ENCODE peak calls at places on chromosomes 12 and 14, in eight cellular contexts. P is SK-N-SH, A is transverse colon, L is tibial nerve, V is A549, U is suprapubic skin, H is ovary, O is K562. G is an unnamed sample.

GRCh38 chr12:82207556-82207955 is 150.6 kb downstream of the CCDC59 start:
- DNase-seq in P (no peak), A (no peak), L (no peak), V (no peak), U (no peak), H (no peak), O (no peak), G (no peak)

GRCh38 chr12:64633940-64634337 is 23.6 kb downstream of the RASSF3 start:
- DNase-seq in P (no peak), A (peak), L (no peak), V (peak), U (no peak), H (peak), O (peak), G (peak)

GRCh38 chr12:22410497-22410896 is 76.0 kb upstream of the ST8SIA1 start:
- DNase-seq in P (no peak), A (no peak), L (no peak), V (no peak), U (no peak), H (no peak), O (no peak), G (no peak)

GRCh38 chr12:122194804-122195203 is 8.7 kb upstream of the B3GNT4 start:
- DNase-seq in P (no peak), A (no peak), L (no peak), V (no peak), U (no peak), H (no peak), O (no peak), G (no peak)

GRCh38 chr14:23209651-23210423 is 26.4 kb upstream of the SLC7A8 start:
- DNase-seq in P (no peak), A (no peak), L (no peak), V (no peak), U (no peak), H (no peak), O (no peak), G (no peak)

GRCh38 chr12:127273621-127274020 is 993.3 kb upstream of the TMEM132C start:
- DNase-seq in P (no peak), A (no peak), L (no peak), V (no peak), U (no peak), H (no peak), O (no peak), G (no peak)

GRCh38 chr12:98814254-98814653 is 169.2 kb downstream of the APAF1 start:
- DNase-seq in P (no peak), A (no peak), L (no peak), V (no peak), U (no peak), H (no peak), O (no peak), G (no peak)

GRCh38 chr12:24719293-24719721 is 229.6 kb downstream of the BCAT1 start:
- DNase-seq in P (no peak), A (no peak), L (no peak), V (no peak), U (no peak), H (no peak), O (no peak), G (no peak)

GRCh38 chr12:85275359-85275758 is 4.7 kb upstream of the ALX1 start:
- DNase-seq in P (no peak), A (no peak), L (no peak), V (no peak), U (no peak), H (no peak), O (no peak), G (no peak)

GRCh38 chr12:11862794-11863193 is 207.9 kb upstream of the BCL2L14 start:
- DNase-seq in P (no peak), A (no peak), L (no peak), V (no peak), U (no peak), H (no peak), O (no peak), G (no peak)

GRCh38 chr12:127881371-127882140 is 385.4 kb upstream of the TMEM132C start:
- DNase-seq in P (no peak), A (no peak), L (no peak), V (no peak), U (no peak), H (no peak), O (no peak), G (no peak)

GRCh38 chr12:62347922-62348650 is 87.9 kb downstream of the USP15 start:
- DNase-seq in P (no peak), A (no peak), L (no peak), V (no peak), U (no peak), H (no peak), O (no peak), G (no peak)

GRCh38 chr12:83472772-83473171 is 786.1 kb downstream of the TMTC2 start:
- DNase-seq in P (no peak), A (no peak), L (no peak), V (no peak), U (no peak), H (no peak), O (no peak), G (no peak)

GRCh38 chr12:90112668-90113067 is 404.0 kb upstream of the ATP2B1 start:
- DNase-seq in P (no peak), A (no peak), L (no peak), V (no peak), U (no peak), H (no peak), O (no peak), G (no peak)

GRCh38 chr12:65875635-65876034 is 51.4 kb downstream of the HMGA2 start:
- DNase-seq in P (no peak), A (no peak), L (no peak), V (no peak), U (no peak), H (peak), O (no peak), G (no peak)

GRCh38 chr14:53055003-53055402 is 98.1 kb downstream of the DDHD1 start:
- DNase-seq in P (peak), A (no peak), L (no peak), V (peak), U (no peak), H (no peak), O (peak), G (no peak)

GRCh38 chr12:62606654-62607053 is 140.0 kb downstream of the MON2 start:
- DNase-seq in P (no peak), A (no peak), L (no peak), V (no peak), U (no peak), H (no peak), O (no peak), G (no peak)

GRCh38 chr12:131114331-131114730 is 160.6 kb downstream of the ADGRD1 start:
- DNase-seq in P (peak), A (no peak), L (no peak), V (no peak), U (peak), H (no peak), O (no peak), G (no peak)

GRCh38 chr14:96039633-96040311 is 610 bp downstream of the C14orf132 start:
- DNase-seq in P (peak), A (no peak), L (no peak), V (peak), U (no peak), H (no peak), O (no peak), G (no peak)

GRCh38 chr12:90102957-90103652 is 394.5 kb upstream of the ATP2B1 start:
- DNase-seq in P (peak), A (peak), L (no peak), V (peak), U (no peak), H (no peak), O (peak), G (no peak)

GRCh38 chr14:77290705-77291104 is 19.7 kb upstream of the NGB start:
- DNase-seq in P (no peak), A (no peak), L (no peak), V (no peak), U (no peak), H (no peak), O (no peak), G (no peak)

GRCh38 chr12:130916251-130916911 is 37.3 kb upstream of the ADGRD1 start:
- DNase-seq in P (peak), A (peak), L (peak), V (peak), U (peak), H (peak), O (peak), G (peak)

GRCh38 chr14:30292591-30292990 is 266.4 kb upstream of the G2E3 start:
- DNase-seq in P (no peak), A (no peak), L (no peak), V (no peak), U (no peak), H (no peak), O (no peak), G (no peak)
- TF ChIP-seq EP300 in P (no peak), A (no peak), L (no peak), V (no peak), U (no peak), H (no peak), O (no peak), G (no peak)

DNA sequence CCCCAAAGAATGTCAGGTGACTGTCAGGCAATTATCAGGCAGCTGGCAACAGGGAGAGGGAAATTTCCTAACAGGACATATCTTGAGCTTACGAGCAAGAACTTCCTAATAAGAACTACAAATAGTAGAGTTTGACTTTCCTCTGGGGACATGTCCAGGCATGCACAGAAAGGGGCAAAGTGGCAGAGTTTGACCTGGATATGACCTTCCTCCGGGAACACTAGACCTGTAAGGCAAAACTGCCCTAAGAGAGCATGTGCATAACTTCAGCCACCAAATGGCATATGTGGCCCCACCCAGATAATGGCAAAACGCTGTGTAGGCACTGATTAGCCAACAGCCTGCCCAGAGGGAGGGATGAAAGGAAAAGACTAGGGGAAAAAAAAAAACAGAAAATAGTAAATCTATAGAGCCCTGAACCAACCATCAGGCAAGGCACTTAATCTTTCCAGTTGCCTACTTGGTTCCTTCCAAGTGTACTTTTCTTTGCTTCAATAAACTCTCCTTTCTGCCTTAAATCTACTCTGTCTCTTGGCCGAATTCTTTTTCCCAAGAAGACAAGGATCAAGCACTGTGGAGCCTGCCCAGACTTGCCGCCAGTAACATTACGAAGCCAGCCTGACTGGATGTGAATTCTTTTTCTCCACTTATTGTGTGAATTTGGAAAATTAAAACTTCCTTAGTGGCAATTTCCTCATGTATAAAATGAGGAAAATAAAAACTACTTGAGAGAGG is 164.1 kb downstream of the SPTSSA start:
- DNase-seq in P (no peak), A (no peak), L (no peak), V (no peak), U (no peak), H (no peak), O (no peak), G (no peak)
- TF ChIP-seq EP300 in P (no peak), A (no peak), L (no peak), V (no peak), U (no peak), H (no peak), O (no peak), G (no peak)

GRCh38 chr12:58540480-58541299 is 379.6 kb downstream of the LRIG3 start:
- DNase-seq in P (peak), A (peak), L (peak), V (peak), U (peak), H (peak), O (peak), G (peak)
- TF ChIP-seq EP300 in P (no peak), A (no peak), L (no peak), V (no peak), U (no peak), H (no peak), O (no peak), G (no peak)

GRCh38 chr12:106764738-106765137 is 9.7 kb upstream of the RIC8B start:
- DNase-seq in P (no peak), A (no peak), L (no peak), V (no peak), U (no peak), H (peak), O (no peak), G (no peak)
- TF ChIP-seq EP300 in P (no peak), A (no peak), L (no peak), V (no peak), U (no peak), H (no peak), O (no peak), G (no peak)

DNA sequence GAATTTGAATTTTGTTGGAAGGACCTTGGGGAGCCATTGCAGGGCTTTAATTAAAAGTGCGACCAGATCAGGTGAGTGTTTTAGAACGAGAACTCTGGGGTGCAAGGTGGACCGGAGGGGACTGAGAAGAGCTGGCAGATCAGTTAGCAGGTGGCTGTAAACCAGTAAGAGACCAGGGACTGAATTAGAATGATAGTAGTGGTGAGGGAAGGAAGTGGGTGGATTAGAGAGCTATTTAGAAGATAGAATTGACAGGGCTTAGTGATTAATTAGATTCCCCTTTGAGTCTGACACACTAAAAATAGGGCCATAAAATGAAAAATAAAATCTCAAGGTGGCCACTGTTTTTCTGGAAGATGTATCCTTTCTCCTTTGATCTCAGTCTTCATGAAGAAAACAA is 44.8 kb downstream of the PLXNC1 start:
- DNase-seq in P (no peak), A (no peak), L (no peak), V (no peak), U (no peak), H (no peak), O (no peak), G (no peak)
- TF ChIP-seq EP300 in P (no peak), A (no peak), L (no peak), V (no peak), U (no peak), H (no peak), O (no peak), G (no peak)

GRCh38 chr14:73717998-73718741 is 4.0 kb upstream of the PNMA1 start:
- DNase-seq in P (peak), A (peak), L (no peak), V (no peak), U (no peak), H (no peak), O (no peak), G (no peak)
- TF ChIP-seq EP300 in P (no peak), A (no peak), L (no peak), V (no peak), U (no peak), H (no peak), O (no peak), G (no peak)

DNA sequence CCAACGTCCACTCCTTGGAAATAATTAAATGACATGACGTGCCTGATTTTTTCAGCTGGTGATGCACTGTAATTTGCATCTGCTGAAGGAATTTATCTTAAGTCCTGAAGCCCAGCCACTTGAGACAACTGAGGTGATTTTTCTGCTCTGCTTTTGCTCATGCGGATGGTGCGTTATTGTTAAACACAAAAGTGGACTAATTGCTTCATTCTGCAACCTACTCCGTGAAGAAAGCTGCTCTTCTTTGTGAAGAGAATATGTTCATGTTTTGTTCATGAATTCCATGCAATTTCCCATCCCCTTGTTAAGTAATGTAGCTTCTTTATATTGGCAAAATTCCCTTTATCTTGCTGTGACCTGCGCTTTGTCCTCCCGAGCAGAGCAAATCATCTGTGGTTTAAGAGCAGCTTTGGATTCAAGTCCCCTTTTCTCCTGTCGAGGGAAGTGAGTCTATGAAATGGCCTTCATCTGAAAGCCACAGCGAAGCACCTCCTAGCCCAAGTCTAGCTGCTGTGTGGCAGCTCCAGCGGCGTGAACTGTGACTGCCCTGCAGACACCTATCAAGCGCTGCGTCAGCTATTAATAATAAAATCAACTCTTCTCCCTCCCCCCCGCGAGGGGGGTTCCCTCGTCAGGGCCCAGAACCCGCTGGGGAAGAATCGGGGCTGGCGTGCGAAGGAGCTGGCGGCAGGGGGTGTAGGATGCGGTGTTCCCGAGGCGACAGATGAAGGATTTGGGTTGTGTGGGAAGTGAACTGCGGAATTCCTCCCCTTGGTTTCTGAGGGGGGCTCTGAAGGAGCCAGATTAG is 867 bp upstream of the ATP2A2 start:
- DNase-seq in P (peak), A (peak), L (peak), V (peak), U (peak), H (no peak), O (peak), G (peak)
- TF ChIP-seq EP300 in P (no peak), A (no peak), L (no peak), V (no peak), U (no peak), H (no peak), O (no peak), G (no peak)

DNA sequence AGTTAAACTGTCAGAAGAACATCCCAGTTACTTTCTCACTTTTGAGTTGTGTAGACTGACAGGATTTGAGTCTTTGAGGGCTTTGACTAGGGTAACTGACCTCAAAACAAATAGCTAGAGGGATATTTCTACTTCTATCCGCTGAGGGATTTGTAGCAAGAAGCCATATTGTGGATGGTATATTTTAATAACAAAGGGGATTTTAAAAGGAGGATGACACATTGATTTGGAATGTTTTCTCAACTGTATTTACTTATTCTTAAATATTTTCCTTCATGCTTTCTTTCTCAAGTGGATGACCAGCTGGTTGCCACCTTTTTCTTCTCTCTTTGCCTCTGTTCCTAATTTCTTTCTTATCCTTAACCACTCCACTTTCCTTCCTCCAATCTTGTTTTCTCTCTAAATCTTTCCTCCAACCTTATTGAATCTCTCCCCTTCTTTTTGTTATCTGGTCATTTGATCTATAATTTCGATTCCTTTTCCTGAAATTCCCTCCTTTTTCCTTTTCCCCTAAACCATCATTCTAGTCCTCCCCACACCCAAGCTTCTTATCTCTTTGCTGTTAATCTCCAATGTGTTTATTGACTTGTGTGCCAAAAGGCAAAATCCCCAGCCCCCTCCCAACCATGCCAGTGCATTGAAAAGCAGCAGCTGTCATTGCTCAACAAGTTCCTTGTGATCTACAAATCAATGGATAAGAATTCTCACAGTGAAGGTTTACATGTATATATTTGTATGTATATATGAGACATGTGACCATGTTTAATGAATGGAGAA is 411.6 kb downstream of the RAD51B start:
- DNase-seq in P (no peak), A (no peak), L (no peak), V (no peak), U (no peak), H (no peak), O (no peak), G (no peak)
- TF ChIP-seq EP300 in P (no peak), A (no peak), L (no peak), V (no peak), U (no peak), H (no peak), O (no peak), G (no peak)

DNA sequence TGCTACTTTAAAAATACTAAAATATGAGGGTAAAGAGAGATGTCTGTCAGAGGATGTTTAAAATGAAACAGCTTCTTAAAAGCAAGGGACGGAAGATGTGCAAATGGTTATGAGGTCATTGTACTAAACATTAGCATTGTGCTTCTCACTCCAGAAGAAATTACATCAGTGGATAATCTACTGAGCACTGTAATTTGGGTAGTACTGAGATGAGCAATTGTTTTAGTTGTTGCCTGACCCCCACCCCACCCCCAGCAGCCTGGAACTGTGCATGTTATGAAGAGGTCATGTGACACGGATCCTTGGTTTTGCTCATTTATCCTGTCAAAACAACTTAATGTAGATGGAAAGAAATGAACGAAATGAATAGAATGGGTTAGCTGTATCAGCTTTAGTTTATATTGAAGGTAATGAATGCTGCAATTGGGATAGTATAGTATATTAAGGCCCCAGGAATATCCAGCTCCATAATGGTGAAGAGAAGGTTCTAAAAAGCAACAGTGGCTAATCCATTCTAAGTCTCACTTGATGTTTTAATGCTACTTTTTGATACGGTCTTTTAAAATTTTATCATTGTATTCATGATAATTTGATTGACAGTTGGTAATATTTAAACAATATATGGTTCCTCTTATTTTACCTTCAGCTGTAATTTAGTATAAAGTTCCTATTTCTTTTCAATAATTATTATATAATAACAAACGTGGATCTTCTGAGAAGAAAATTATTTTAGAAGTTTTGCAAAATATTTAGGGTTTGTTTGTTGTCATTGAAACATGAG is 58.4 kb downstream of the WNK1 start:
- DNase-seq in P (no peak), A (no peak), L (no peak), V (no peak), U (no peak), H (no peak), O (no peak), G (no peak)
- TF ChIP-seq EP300 in P (no peak), A (no peak), L (no peak), V (no peak), U (no peak), H (no peak), O (no peak), G (no peak)

GRCh38 chr14:69171569-69171968 is 18.6 kb upstream of the DCAF5 start:
- DNase-seq in P (no peak), A (no peak), L (no peak), V (no peak), U (no peak), H (no peak), O (no peak), G (no peak)

GRCh38 chr14:69175130-69175529 is 16.2 kb upstream of the EXD2 start:
- DNase-seq in P (no peak), A (no peak), L (no peak), V (no peak), U (no peak), H (no peak), O (no peak), G (no peak)

GRCh38 chr14:69170848-69171247 is 17.9 kb upstream of the DCAF5 start:
- DNase-seq in P (no peak), A (no peak), L (no peak), V (no peak), U (no peak), H (no peak), O (no peak), G (no peak)
- TF ChIP-seq EP300 in P (no peak), A (no peak), L (no peak), V (no peak), U (no peak), H (no peak), O (no peak), G (no peak)

G was measured in stomach.